ENCODE peak calls at places on chromosomes 12 and 14, in ten cellular contexts. One of them, this sample, is unnamed.

GRCh38 chr12:47834199-47835016 is 14.7 kb upstream of the HDAC7 start:
- DNase-seq in EH: no peak
- DNase-seq in NCI-H460: no peak
- DNase-seq in NCI-H1930: no peak
- DNase-seq in AG04450: no peak
- DNase-seq in GM12891: no peak
- DNase-seq in GM13977: no peak
- DNase-seq in thoracic aorta: no peak
- DNase-seq in head of caudate nucleus: no peak
- DNase-seq in H54: no peak
- DNase-seq in this sample: no peak

GRCh38 chr12:117844114-117844513 is 124.7 kb downstream of the KSR2 start:
- DNase-seq in H54: no peak
- DNase-seq in EH: no peak
- DNase-seq in GM13977: no peak
- DNase-seq in AG04450: no peak
- DNase-seq in thoracic aorta: no peak
- DNase-seq in NCI-H460: no peak
- DNase-seq in NCI-H1930: no peak
- DNase-seq in GM12891: no peak
- DNase-seq in head of caudate nucleus: no peak
- DNase-seq in this sample: no peak

GRCh38 chr14:101405171-101405883 is 156.0 kb upstream of the DIO3 start:
- DNase-seq in H54: no peak
- DNase-seq in GM12891: no peak
- DNase-seq in NCI-H1930: no peak
- DNase-seq in EH: peak
- DNase-seq in AG04450: no peak
- DNase-seq in GM13977: no peak
- DNase-seq in thoracic aorta: no peak
- DNase-seq in NCI-H460: no peak
- DNase-seq in head of caudate nucleus: no peak
- DNase-seq in this sample: no peak

GRCh38 chr14:100109594-100109955 is 44.4 kb downstream of the EVL start:
- DNase-seq in NCI-H460: no peak
- DNase-seq in GM12891: no peak
- DNase-seq in AG04450: no peak
- DNase-seq in EH: no peak
- DNase-seq in NCI-H1930: no peak
- DNase-seq in thoracic aorta: no peak
- DNase-seq in H54: no peak
- DNase-seq in head of caudate nucleus: no peak
- DNase-seq in GM13977: no peak
- DNase-seq in this sample: no peak

GRCh38 chr12:65022441-65022840 is 98.7 kb downstream of the WIF1 start:
- DNase-seq in NCI-H1930: no peak
- DNase-seq in H54: no peak
- DNase-seq in thoracic aorta: no peak
- DNase-seq in GM12891: no peak
- DNase-seq in GM13977: no peak
- DNase-seq in head of caudate nucleus: no peak
- DNase-seq in NCI-H460: no peak
- DNase-seq in EH: no peak
- DNase-seq in AG04450: no peak
- DNase-seq in this sample: no peak

GRCh38 chr12:11779286-11779685 is 129.8 kb downstream of the ETV6 start:
- DNase-seq in NCI-H1930: no peak
- DNase-seq in AG04450: no peak
- DNase-seq in head of caudate nucleus: no peak
- DNase-seq in GM12891: no peak
- DNase-seq in H54: no peak
- DNase-seq in thoracic aorta: no peak
- DNase-seq in NCI-H460: no peak
- DNase-seq in GM13977: no peak
- DNase-seq in EH: peak
- DNase-seq in this sample: no peak

GRCh38 chr12:104999347-104999685 is 13.2 kb downstream of the NOPCHAP1 start:
- DNase-seq in GM12891: no peak
- DNase-seq in AG04450: no peak
- DNase-seq in thoracic aorta: no peak
- DNase-seq in H54: no peak
- DNase-seq in NCI-H1930: no peak
- DNase-seq in NCI-H460: no peak
- DNase-seq in head of caudate nucleus: no peak
- DNase-seq in EH: no peak
- DNase-seq in GM13977: no peak
- DNase-seq in this sample: no peak

GRCh38 chr12:132672678-132673077 is 14.5 kb downstream of the POLE start:
- DNase-seq in GM13977: no peak
- DNase-seq in GM12891: no peak
- DNase-seq in thoracic aorta: no peak
- DNase-seq in H54: no peak
- DNase-seq in AG04450: no peak
- DNase-seq in NCI-H1930: no peak
- DNase-seq in head of caudate nucleus: no peak
- DNase-seq in NCI-H460: no peak
- DNase-seq in EH: no peak
- DNase-seq in this sample: no peak

GRCh38 chr12:45674181-45674580 is 55.3 kb upstream of the ARID2 start:
- DNase-seq in AG04450: no peak
- DNase-seq in NCI-H460: no peak
- DNase-seq in EH: peak
- DNase-seq in GM12891: no peak
- DNase-seq in GM13977: no peak
- DNase-seq in H54: no peak
- DNase-seq in head of caudate nucleus: no peak
- DNase-seq in thoracic aorta: no peak
- DNase-seq in NCI-H1930: no peak
- DNase-seq in this sample: no peak

GRCh38 chr12:115920395-115921183 is 356.9 kb downstream of the MED13L start:
- DNase-seq in AG04450: no peak
- DNase-seq in EH: peak
- DNase-seq in thoracic aorta: no peak
- DNase-seq in GM13977: no peak
- DNase-seq in NCI-H1930: no peak
- DNase-seq in NCI-H460: no peak
- DNase-seq in H54: no peak
- DNase-seq in head of caudate nucleus: no peak
- DNase-seq in GM12891: no peak
- DNase-seq in this sample: no peak

GRCh38 chr12:118033331-118033730 is 16.8 kb downstream of the RFC5 start:
- DNase-seq in EH: peak
- DNase-seq in thoracic aorta: no peak
- DNase-seq in GM13977: no peak
- DNase-seq in head of caudate nucleus: no peak
- DNase-seq in NCI-H1930: no peak
- DNase-seq in NCI-H460: no peak
- DNase-seq in GM12891: no peak
- DNase-seq in H54: no peak
- DNase-seq in AG04450: no peak
- DNase-seq in this sample: no peak

GRCh38 chr12:109792992-109793391 is 40.2 kb downstream of the TRPV4 start:
- DNase-seq in NCI-H1930: no peak
- DNase-seq in head of caudate nucleus: no peak
- DNase-seq in GM13977: no peak
- DNase-seq in H54: no peak
- DNase-seq in thoracic aorta: no peak
- DNase-seq in AG04450: no peak
- DNase-seq in GM12891: no peak
- DNase-seq in EH: no peak
- DNase-seq in NCI-H460: no peak
- DNase-seq in this sample: no peak

GRCh38 chr14:66746316-66747006 is 238.5 kb downstream of the GPHN start:
- DNase-seq in head of caudate nucleus: no peak
- DNase-seq in GM13977: peak
- DNase-seq in EH: peak
- DNase-seq in NCI-H1930: no peak
- DNase-seq in GM12891: no peak
- DNase-seq in thoracic aorta: no peak
- DNase-seq in AG04450: peak
- DNase-seq in NCI-H460: peak
- DNase-seq in H54: peak
- DNase-seq in this sample: no peak

GRCh38 chr12:32993404-32993803 is 96.8 kb upstream of the PKP2 start:
- DNase-seq in thoracic aorta: no peak
- DNase-seq in AG04450: no peak
- DNase-seq in head of caudate nucleus: no peak
- DNase-seq in NCI-H460: no peak
- DNase-seq in EH: no peak
- DNase-seq in H54: no peak
- DNase-seq in GM12891: no peak
- DNase-seq in NCI-H1930: no peak
- DNase-seq in GM13977: no peak
- DNase-seq in this sample: no peak

GRCh38 chr14:103867020-103867419 is 19.6 kb upstream of the PPP1R13B start:
- DNase-seq in H54: no peak
- DNase-seq in GM12891: no peak
- DNase-seq in AG04450: no peak
- DNase-seq in head of caudate nucleus: no peak
- DNase-seq in NCI-H460: no peak
- DNase-seq in EH: no peak
- DNase-seq in thoracic aorta: no peak
- DNase-seq in GM13977: no peak
- DNase-seq in NCI-H1930: no peak
- DNase-seq in this sample: no peak

GRCh38 chr12:122659579-122659978 is 43.6 kb downstream of the HCAR2 start:
- DNase-seq in thoracic aorta: no peak
- DNase-seq in NCI-H460: no peak
- DNase-seq in NCI-H1930: no peak
- DNase-seq in EH: peak
- DNase-seq in GM13977: no peak
- DNase-seq in H54: no peak
- DNase-seq in AG04450: no peak
- DNase-seq in GM12891: no peak
- DNase-seq in head of caudate nucleus: no peak
- DNase-seq in this sample: no peak

GRCh38 chr12:41992692-41993215 is 151.9 kb downstream of the GXYLT1 start:
- DNase-seq in head of caudate nucleus: no peak
- DNase-seq in AG04450: no peak
- DNase-seq in NCI-H460: no peak
- DNase-seq in NCI-H1930: no peak
- DNase-seq in H54: no peak
- DNase-seq in EH: no peak
- DNase-seq in GM12891: no peak
- DNase-seq in GM13977: no peak
- DNase-seq in thoracic aorta: no peak
- DNase-seq in this sample: no peak

GRCh38 chr12:91098942-91099341 is 12.4 kb downstream of the LUM start:
- DNase-seq in NCI-H460: no peak
- DNase-seq in H54: peak
- DNase-seq in AG04450: peak
- DNase-seq in NCI-H1930: no peak
- DNase-seq in thoracic aorta: no peak
- DNase-seq in GM13977: no peak
- DNase-seq in GM12891: no peak
- DNase-seq in head of caudate nucleus: no peak
- DNase-seq in EH: peak
- DNase-seq in this sample: no peak

GRCh38 chr12:78684419-78684818 is 180.2 kb upstream of the SYT1 start:
- DNase-seq in GM13977: no peak
- DNase-seq in head of caudate nucleus: no peak
- DNase-seq in NCI-H460: no peak
- DNase-seq in H54: no peak
- DNase-seq in thoracic aorta: no peak
- DNase-seq in NCI-H1930: no peak
- DNase-seq in EH: peak
- DNase-seq in GM12891: no peak
- DNase-seq in AG04450: no peak
- DNase-seq in this sample: no peak

This sample was measured in posterior cingulate gyrus.